ENCODE peak calls at places on chromosomes 11 and 22, in nine cellular contexts. One of them, this sample, is unnamed.
A peak's percentile ranks its signal among the peaks of the same experiment; 100 is the strongest.

GRCh38 chr22:42820075-42820763 is 36.9 kb downstream of the ARFGAP3 start:
- DNase-seq in HFFc6: peak; percentile 92
- DNase-seq in PC-3: peak; percentile 82
- DNase-seq in brain microvascular endothelial cell: peak; percentile 40
- DNase-seq in foreskin fibroblast: peak; percentile 80
- DNase-seq in Panc1: no peak
- DNase-seq in glutamatergic neuron: no peak
- DNase-seq in GM20000: no peak
- DNase-seq in kidney: no peak
- DNase-seq in this sample: no peak

GRCh38 chr11:95088946-95089619 is 563 bp upstream of the ENDOD1 start:
- DNase-seq in brain microvascular endothelial cell: peak; percentile 44
- DNase-seq in kidney: no peak
- DNase-seq in GM20000: peak; percentile 56
- DNase-seq in PC-3: no peak
- DNase-seq in HFFc6: no peak
- DNase-seq in glutamatergic neuron: no peak
- DNase-seq in Panc1: no peak
- DNase-seq in foreskin fibroblast: peak; percentile 9
- DNase-seq in this sample: peak; percentile 35

GRCh38 chr11:33830903-33831648 is 56.8 kb upstream of the FBXO3 start:
- DNase-seq in HFFc6: no peak
- DNase-seq in Panc1: no peak
- DNase-seq in PC-3: peak; percentile 90
- DNase-seq in kidney: no peak
- DNase-seq in glutamatergic neuron: no peak
- DNase-seq in GM20000: no peak
- DNase-seq in brain microvascular endothelial cell: no peak
- DNase-seq in foreskin fibroblast: peak; percentile 45
- DNase-seq in this sample: no peak

GRCh38 chr11:10747733-10748132 is 3.3 kb upstream of the CTR9 start:
- DNase-seq in kidney: no peak
- DNase-seq in PC-3: peak; percentile 37
- DNase-seq in HFFc6: no peak
- DNase-seq in brain microvascular endothelial cell: no peak
- DNase-seq in foreskin fibroblast: no peak
- DNase-seq in GM20000: no peak
- DNase-seq in glutamatergic neuron: no peak
- DNase-seq in Panc1: no peak
- DNase-seq in this sample: no peak

GRCh38 chr11:45610627-45611026 is 54.8 kb downstream of the CHST1 start:
- DNase-seq in GM20000: no peak
- DNase-seq in HFFc6: no peak
- DNase-seq in foreskin fibroblast: no peak
- DNase-seq in glutamatergic neuron: no peak
- DNase-seq in kidney: no peak
- DNase-seq in Panc1: no peak
- DNase-seq in brain microvascular endothelial cell: no peak
- DNase-seq in PC-3: no peak
- DNase-seq in this sample: no peak

GRCh38 chr11:43962383-43962969 is 20.0 kb downstream of the C11orf96 start:
- DNase-seq in glutamatergic neuron: no peak
- DNase-seq in HFFc6: no peak
- DNase-seq in brain microvascular endothelial cell: no peak
- DNase-seq in PC-3: no peak
- DNase-seq in foreskin fibroblast: peak; percentile 35
- DNase-seq in GM20000: no peak
- DNase-seq in Panc1: no peak
- DNase-seq in kidney: no peak
- DNase-seq in this sample: no peak

GRCh38 chr11:106594751-106595351 is 423.4 kb downstream of the GUCY1A2 start:
- DNase-seq in brain microvascular endothelial cell: no peak
- DNase-seq in GM20000: no peak
- DNase-seq in Panc1: no peak
- DNase-seq in kidney: no peak
- DNase-seq in HFFc6: no peak
- DNase-seq in foreskin fibroblast: no peak
- DNase-seq in PC-3: peak; percentile 73
- DNase-seq in glutamatergic neuron: no peak
- DNase-seq in this sample: no peak

GRCh38 chr11:118530180-118530682 is 761 bp upstream of the TMEM25 start:
- DNase-seq in HFFc6: no peak
- DNase-seq in kidney: no peak
- DNase-seq in GM20000: no peak
- DNase-seq in Panc1: no peak
- DNase-seq in foreskin fibroblast: peak; percentile 42
- DNase-seq in brain microvascular endothelial cell: no peak
- DNase-seq in PC-3: peak; percentile 48
- DNase-seq in glutamatergic neuron: no peak
- DNase-seq in this sample: no peak

GRCh38 chr11:36878747-36879146 is 280.7 kb upstream of the RAG2 start:
- DNase-seq in brain microvascular endothelial cell: no peak
- DNase-seq in foreskin fibroblast: no peak
- DNase-seq in PC-3: no peak
- DNase-seq in HFFc6: no peak
- DNase-seq in GM20000: no peak
- DNase-seq in Panc1: no peak
- DNase-seq in kidney: no peak
- DNase-seq in glutamatergic neuron: no peak
- DNase-seq in this sample: no peak

GRCh38 chr11:118635642-118636041 is 28.2 kb downstream of the PHLDB1 start:
- DNase-seq in Panc1: no peak
- DNase-seq in glutamatergic neuron: no peak
- DNase-seq in PC-3: no peak
- DNase-seq in foreskin fibroblast: peak; percentile 39
- DNase-seq in kidney: no peak
- DNase-seq in GM20000: no peak
- DNase-seq in HFFc6: no peak
- DNase-seq in brain microvascular endothelial cell: no peak
- DNase-seq in this sample: no peak

GRCh38 chr11:1177020-1177770 is 19.4 kb downstream of the MUC5AC start:
- DNase-seq in HFFc6: no peak
- DNase-seq in Panc1: no peak
- DNase-seq in glutamatergic neuron: peak; percentile 8
- DNase-seq in foreskin fibroblast: no peak
- DNase-seq in PC-3: no peak
- DNase-seq in brain microvascular endothelial cell: no peak
- DNase-seq in GM20000: no peak
- DNase-seq in kidney: peak; percentile 48
- DNase-seq in this sample: no peak

GRCh38 chr11:46456269-46456668 is 64.7 kb upstream of the CHRM4 start:
- DNase-seq in glutamatergic neuron: no peak
- DNase-seq in Panc1: no peak
- DNase-seq in foreskin fibroblast: no peak
- DNase-seq in kidney: no peak
- DNase-seq in HFFc6: no peak
- DNase-seq in GM20000: no peak
- DNase-seq in brain microvascular endothelial cell: no peak
- DNase-seq in PC-3: no peak
- DNase-seq in this sample: no peak

GRCh38 chr11:75565916-75566762 is 4.1 kb downstream of the SERPINH1 start:
- DNase-seq in foreskin fibroblast: no peak
- DNase-seq in Panc1: no peak
- DNase-seq in brain microvascular endothelial cell: no peak
- DNase-seq in GM20000: no peak
- DNase-seq in glutamatergic neuron: no peak
- DNase-seq in HFFc6: no peak
- DNase-seq in kidney: no peak
- DNase-seq in PC-3: no peak
- DNase-seq in this sample: no peak
- TF ChIP-seq CTCF in foreskin fibroblast: no peak
- TF ChIP-seq CTCF in Panc1: no peak
- TF ChIP-seq CTCF in brain microvascular endothelial cell: no peak
- TF ChIP-seq CTCF in GM20000: no peak
- TF ChIP-seq CTCF in glutamatergic neuron: no peak
- TF ChIP-seq CTCF in HFFc6: no peak
- TF ChIP-seq CTCF in kidney: no peak
- TF ChIP-seq CTCF in PC-3: no peak
- TF ChIP-seq CTCF in this sample: no peak

DNA sequence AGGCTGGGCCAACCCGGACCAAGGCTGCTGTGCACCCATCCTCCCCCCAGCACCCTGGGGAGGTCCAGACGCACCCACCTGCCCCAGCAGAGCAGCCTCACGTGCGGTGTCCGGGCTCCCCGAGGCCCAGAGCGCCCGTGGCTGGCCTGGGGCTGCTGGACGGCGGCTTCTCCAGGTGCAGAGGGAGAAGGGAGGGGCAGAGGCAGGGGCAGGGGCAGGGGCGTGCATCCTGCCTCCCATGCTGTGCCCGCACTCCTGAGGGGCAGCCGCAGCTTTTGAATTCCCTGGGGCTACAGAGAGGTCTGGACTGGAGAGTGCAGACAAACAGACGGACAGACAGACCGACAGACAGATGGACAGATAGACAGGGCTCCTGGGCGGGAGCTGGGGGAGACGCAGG is 83.6 kb upstream of the PRR5 start:
- DNase-seq in Panc1: no peak
- DNase-seq in glutamatergic neuron: no peak
- DNase-seq in foreskin fibroblast: no peak
- DNase-seq in brain microvascular endothelial cell: no peak
- DNase-seq in GM20000: no peak
- DNase-seq in HFFc6: no peak
- DNase-seq in PC-3: no peak
- DNase-seq in kidney: no peak
- DNase-seq in this sample: no peak
- TF ChIP-seq CTCF in Panc1: no peak
- TF ChIP-seq CTCF in glutamatergic neuron: no peak
- TF ChIP-seq CTCF in foreskin fibroblast: no peak
- TF ChIP-seq CTCF in brain microvascular endothelial cell: no peak
- TF ChIP-seq CTCF in GM20000: no peak
- TF ChIP-seq CTCF in HFFc6: no peak
- TF ChIP-seq CTCF in PC-3: no peak
- TF ChIP-seq CTCF in kidney: no peak
- TF ChIP-seq CTCF in this sample: no peak

DNA sequence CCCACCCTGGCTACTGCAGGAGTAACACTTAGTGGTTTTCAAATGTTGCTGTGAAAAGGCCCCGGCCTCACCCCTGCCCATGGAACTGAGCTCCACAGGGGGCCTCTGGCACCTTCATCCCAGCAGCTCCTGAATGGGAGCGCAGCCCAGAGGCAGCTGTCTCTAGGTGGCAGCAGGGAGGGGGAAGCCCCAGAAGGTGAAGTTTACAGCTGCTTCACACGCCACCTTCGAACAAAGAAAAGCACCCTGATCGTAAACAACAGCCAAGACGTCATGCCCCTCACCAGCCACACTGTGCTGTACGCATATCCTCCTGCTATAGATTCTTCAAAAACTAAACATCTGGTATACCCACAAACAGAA is 105.5 kb downstream of the CTTN start:
- DNase-seq in glutamatergic neuron: no peak
- DNase-seq in HFFc6: no peak
- DNase-seq in Panc1: no peak
- DNase-seq in brain microvascular endothelial cell: no peak
- DNase-seq in PC-3: no peak
- DNase-seq in GM20000: no peak
- DNase-seq in kidney: peak; percentile 57
- DNase-seq in foreskin fibroblast: no peak
- DNase-seq in this sample: no peak
- TF ChIP-seq CTCF in glutamatergic neuron: no peak
- TF ChIP-seq CTCF in HFFc6: peak; percentile 15
- TF ChIP-seq CTCF in Panc1: peak; percentile 40
- TF ChIP-seq CTCF in brain microvascular endothelial cell: peak; percentile 28
- TF ChIP-seq CTCF in PC-3: peak; percentile 61
- TF ChIP-seq CTCF in GM20000: peak; percentile 19
- TF ChIP-seq CTCF in kidney: no peak
- TF ChIP-seq CTCF in foreskin fibroblast: no peak
- TF ChIP-seq CTCF in this sample: no peak

GRCh38 chr22:44068422-44069191 is 44.5 kb downstream of the PARVB start:
- DNase-seq in PC-3: no peak
- DNase-seq in brain microvascular endothelial cell: no peak
- DNase-seq in GM20000: peak; percentile 75
- DNase-seq in Panc1: no peak
- DNase-seq in kidney: no peak
- DNase-seq in foreskin fibroblast: no peak
- DNase-seq in glutamatergic neuron: no peak
- DNase-seq in HFFc6: no peak
- DNase-seq in this sample: peak; percentile 79
- TF ChIP-seq CTCF in PC-3: no peak
- TF ChIP-seq CTCF in brain microvascular endothelial cell: no peak
- TF ChIP-seq CTCF in GM20000: no peak
- TF ChIP-seq CTCF in Panc1: no peak
- TF ChIP-seq CTCF in kidney: no peak
- TF ChIP-seq CTCF in foreskin fibroblast: no peak
- TF ChIP-seq CTCF in glutamatergic neuron: no peak
- TF ChIP-seq CTCF in HFFc6: no peak
- TF ChIP-seq CTCF in this sample: peak; percentile 17

GRCh38 chr22:47850644-47851151 is 1088.2 kb downstream of the TBC1D22A start:
- DNase-seq in kidney: no peak
- DNase-seq in PC-3: peak; percentile 38
- DNase-seq in GM20000: no peak
- DNase-seq in Panc1: no peak
- DNase-seq in glutamatergic neuron: no peak
- DNase-seq in HFFc6: no peak
- DNase-seq in brain microvascular endothelial cell: no peak
- DNase-seq in foreskin fibroblast: no peak
- DNase-seq in this sample: no peak

GRCh38 chr22:47848384-47848920 is 1086.0 kb downstream of the TBC1D22A start:
- DNase-seq in Panc1: no peak
- DNase-seq in HFFc6: no peak
- DNase-seq in glutamatergic neuron: no peak
- DNase-seq in GM20000: no peak
- DNase-seq in kidney: no peak
- DNase-seq in brain microvascular endothelial cell: no peak
- DNase-seq in PC-3: no peak
- DNase-seq in foreskin fibroblast: no peak
- DNase-seq in this sample: no peak

GRCh38 chr22:47847281-47847890 is 1084.9 kb downstream of the TBC1D22A start:
- DNase-seq in Panc1: no peak
- DNase-seq in PC-3: no peak
- DNase-seq in GM20000: no peak
- DNase-seq in kidney: no peak
- DNase-seq in HFFc6: no peak
- DNase-seq in foreskin fibroblast: no peak
- DNase-seq in glutamatergic neuron: no peak
- DNase-seq in brain microvascular endothelial cell: no peak
- DNase-seq in this sample: no peak

GRCh38 chr22:47842119-47842518 is 1079.7 kb downstream of the TBC1D22A start:
- DNase-seq in PC-3: no peak
- DNase-seq in brain microvascular endothelial cell: no peak
- DNase-seq in Panc1: no peak
- DNase-seq in HFFc6: no peak
- DNase-seq in kidney: no peak
- DNase-seq in glutamatergic neuron: no peak
- DNase-seq in GM20000: no peak
- DNase-seq in foreskin fibroblast: no peak
- DNase-seq in this sample: no peak

DNA sequence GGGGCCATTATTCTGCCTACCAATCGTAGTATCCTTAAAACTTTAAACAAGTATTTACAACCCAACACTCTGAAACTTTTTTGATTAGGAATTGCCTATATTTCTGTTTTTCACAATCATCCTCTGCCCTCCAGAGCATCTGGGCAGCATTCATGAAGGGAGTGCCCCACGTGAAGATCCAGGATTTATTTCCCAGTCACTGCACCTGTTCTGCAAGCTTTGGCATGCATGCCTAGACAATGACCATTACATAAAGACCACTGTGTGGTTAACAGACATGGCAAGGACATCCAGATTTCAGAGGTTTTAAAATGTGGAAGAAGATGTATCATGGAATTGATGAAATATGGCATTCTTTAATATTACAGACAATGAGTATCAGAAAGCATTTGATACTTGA is 1083.8 kb downstream of the TBC1D22A start:
- DNase-seq in brain microvascular endothelial cell: no peak
- DNase-seq in kidney: no peak
- DNase-seq in HFFc6: no peak
- DNase-seq in glutamatergic neuron: no peak
- DNase-seq in PC-3: no peak
- DNase-seq in GM20000: no peak
- DNase-seq in Panc1: no peak
- DNase-seq in foreskin fibroblast: no peak
- DNase-seq in this sample: no peak
- TF ChIP-seq CTCF in brain microvascular endothelial cell: no peak
- TF ChIP-seq CTCF in kidney: no peak
- TF ChIP-seq CTCF in HFFc6: no peak
- TF ChIP-seq CTCF in glutamatergic neuron: no peak
- TF ChIP-seq CTCF in PC-3: no peak
- TF ChIP-seq CTCF in GM20000: no peak
- TF ChIP-seq CTCF in Panc1: no peak
- TF ChIP-seq CTCF in foreskin fibroblast: no peak
- TF ChIP-seq CTCF in this sample: no peak